ENCODE peak calls at places on chromosomes 2 and 18, in eight cellular contexts. G, J, H, Z, V, E, W and Q are unnamed samples.

GRCh38 chr18:70295633-70296188 is 6.9 kb downstream of the SOCS6 start:
- DNase-seq in H (no peak), E (no peak), J (no peak), G (no peak), W (no peak), V (no peak), Z (no peak), Q (no peak)

GRCh38 chr2:101478561-101479001 is 3.7 kb upstream of the RFX8 start:
- DNase-seq in E (no peak), J (no peak), V (peak), W (no peak), G (no peak), H (no peak), Z (no peak), Q (no peak)

GRCh38 chr18:9287037-9287436 is 47.5 kb upstream of the TWSG1 start:
- DNase-seq in H (no peak), J (no peak), E (no peak), G (no peak), W (no peak), V (no peak), Z (no peak), Q (no peak)

GRCh38 chr2:69830045-69830905 is 815 bp downstream of the GMCL1 start:
- DNase-seq in Z (peak), H (no peak), W (peak), J (no peak), G (no peak), E (peak), V (peak), Q (no peak)

GRCh38 chr2:10635430-10635829 is 54.3 kb downstream of the NOL10 start:
- DNase-seq in J (no peak), W (no peak), Z (no peak), G (no peak), V (no peak), E (no peak), H (no peak), Q (no peak)

GRCh38 chr18:26544459-26544858 is 3.9 kb downstream of the KCTD1 start:
- DNase-seq in V (no peak), Z (no peak), W (no peak), H (no peak), G (no peak), E (no peak), J (no peak), Q (no peak)

GRCh38 chr2:174826051-174826450 is 61.8 kb upstream of the CHRNA1 start:
- DNase-seq in Z (no peak), J (no peak), G (no peak), W (no peak), V (no peak), H (no peak), E (no peak), Q (no peak)

GRCh38 chr18:58241877-58242276 is 197.9 kb downstream of the NEDD4L start:
- DNase-seq in V (peak), E (no peak), H (no peak), J (no peak), W (no peak), G (no peak), Z (no peak), Q (peak)

GRCh38 chr18:10252952-10253680 is 201.3 kb upstream of the APCDD1 start:
- DNase-seq in E (no peak), Z (no peak), J (no peak), V (no peak), G (no peak), H (no peak), W (no peak), Q (no peak)

GRCh38 chr2:144111443-144111842 is 408.5 kb downstream of the ZEB2 start:
- DNase-seq in Z (no peak), J (no peak), W (no peak), V (peak), H (no peak), G (no peak), E (no peak), Q (no peak)

GRCh38 chr2:183490930-183491329 is 366.7 kb downstream of the NUP35 start:
- DNase-seq in W (no peak), V (no peak), J (no peak), H (peak), E (no peak), G (no peak), Z (no peak), Q (no peak)

GRCh38 chr2:235439959-235440662 is 53.7 kb upstream of the AGAP1 start:
- DNase-seq in Z (no peak), V (no peak), W (no peak), E (no peak), G (no peak), J (no peak), H (no peak), Q (peak)

GRCh38 chr2:196233033-196233807 is 61.8 kb upstream of the STK17B start:
- DNase-seq in E (no peak), Z (no peak), J (no peak), V (peak), G (no peak), W (no peak), H (peak), Q (peak)

GRCh38 chr2:71157124-71157802 is 26.8 kb downstream of the MPHOSPH10 start:
- DNase-seq in J (peak), V (peak), E (peak), H (no peak), G (no peak), Z (peak), W (no peak), Q (no peak)

GRCh38 chr2:13005761-13006336 is 289.1 kb downstream of the TRIB2 start:
- DNase-seq in V (peak), E (no peak), Z (no peak), G (no peak), H (no peak), J (no peak), W (no peak), Q (no peak)

DNA sequence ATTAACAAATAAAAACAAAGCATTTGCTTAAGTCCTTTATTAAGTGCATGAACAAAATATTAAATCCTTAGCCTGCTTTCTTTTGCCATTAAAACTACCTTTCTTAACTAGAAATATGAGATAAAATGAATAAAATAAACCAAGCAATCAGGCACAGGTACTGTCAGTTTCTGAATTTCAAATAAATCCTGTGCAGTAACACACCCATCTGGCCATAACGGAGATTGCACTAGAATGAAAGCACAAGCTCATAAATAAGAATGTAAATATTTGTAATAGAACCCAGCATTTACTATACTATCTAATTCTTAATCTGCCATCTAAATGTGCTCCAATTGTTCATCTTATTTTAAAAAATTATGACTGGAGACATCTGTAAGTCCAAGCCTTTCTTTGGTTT is 31.9 kb downstream of the PRKRA start:
- DNase-seq in V (peak), J (no peak), H (no peak), E (no peak), Z (no peak), W (no peak), G (no peak), Q (no peak)
- TF ChIP-seq CTCF in V (peak), J (no peak), H (peak), E (no peak), Z (no peak), W (no peak), G (peak), Q (peak)

GRCh38 chr2:177735318-177735803 is 337.2 kb downstream of the PDE11A start:
- DNase-seq in V (no peak), Z (no peak), H (no peak), G (no peak), E (no peak), W (no peak), J (no peak), Q (no peak)
- TF ChIP-seq CTCF in V (no peak), Z (no peak), H (no peak), G (no peak), E (no peak), W (no peak), J (no peak), Q (no peak)

DNA sequence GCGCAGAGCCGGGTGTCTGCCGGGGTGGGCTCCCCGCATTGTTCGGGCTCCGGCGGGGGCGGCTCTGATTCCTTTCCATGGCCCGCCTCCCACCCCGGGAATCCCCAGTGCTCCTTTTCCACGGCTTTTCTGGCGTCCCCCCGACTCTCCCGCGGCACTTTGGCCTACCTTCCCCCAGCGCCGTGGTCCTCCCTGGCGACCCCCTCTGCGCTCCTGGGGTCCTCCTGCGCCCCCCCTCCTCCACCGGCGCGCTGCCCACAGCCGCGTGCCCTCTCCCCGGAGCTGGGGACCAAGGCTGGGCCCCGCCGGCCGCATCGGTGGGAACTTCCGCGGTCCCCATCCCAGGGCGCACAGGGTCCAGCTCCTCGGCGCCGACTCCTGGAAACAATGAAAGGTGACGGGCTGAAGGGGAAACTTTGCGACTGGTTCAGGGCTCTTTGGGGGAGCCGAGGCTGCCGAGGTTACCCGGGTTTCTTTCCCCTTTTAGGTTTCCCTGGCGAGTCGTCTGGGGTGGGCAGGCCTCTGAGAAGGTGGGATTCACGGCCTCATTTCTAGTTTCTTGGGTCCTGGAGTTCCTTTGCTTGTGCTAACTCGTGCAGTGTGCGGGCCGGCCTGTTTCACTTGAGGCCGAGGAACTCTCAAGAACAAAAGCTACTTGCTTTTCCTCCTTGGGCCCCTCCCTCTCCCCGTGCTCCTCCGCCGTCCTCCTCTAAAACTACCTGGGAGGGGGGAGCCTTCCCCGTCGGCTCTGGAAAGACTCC is 2.2 kb downstream of the TGIF1 start:
- DNase-seq in J (no peak), Z (peak), E (peak), H (no peak), W (peak), G (no peak), V (peak), Q (no peak)
- TF ChIP-seq CTCF in J (no peak), Z (no peak), E (no peak), H (no peak), W (no peak), G (peak), V (no peak), Q (no peak)

GRCh38 chr2:3785220-3785889 is 82.0 kb downstream of the DCDC2C start:
- DNase-seq in E (no peak), H (no peak), Z (no peak), G (no peak), W (no peak), V (no peak), J (no peak), Q (peak)
- TF ChIP-seq CTCF in E (no peak), H (no peak), Z (no peak), G (no peak), W (no peak), V (no peak), J (no peak), Q (no peak)

DNA sequence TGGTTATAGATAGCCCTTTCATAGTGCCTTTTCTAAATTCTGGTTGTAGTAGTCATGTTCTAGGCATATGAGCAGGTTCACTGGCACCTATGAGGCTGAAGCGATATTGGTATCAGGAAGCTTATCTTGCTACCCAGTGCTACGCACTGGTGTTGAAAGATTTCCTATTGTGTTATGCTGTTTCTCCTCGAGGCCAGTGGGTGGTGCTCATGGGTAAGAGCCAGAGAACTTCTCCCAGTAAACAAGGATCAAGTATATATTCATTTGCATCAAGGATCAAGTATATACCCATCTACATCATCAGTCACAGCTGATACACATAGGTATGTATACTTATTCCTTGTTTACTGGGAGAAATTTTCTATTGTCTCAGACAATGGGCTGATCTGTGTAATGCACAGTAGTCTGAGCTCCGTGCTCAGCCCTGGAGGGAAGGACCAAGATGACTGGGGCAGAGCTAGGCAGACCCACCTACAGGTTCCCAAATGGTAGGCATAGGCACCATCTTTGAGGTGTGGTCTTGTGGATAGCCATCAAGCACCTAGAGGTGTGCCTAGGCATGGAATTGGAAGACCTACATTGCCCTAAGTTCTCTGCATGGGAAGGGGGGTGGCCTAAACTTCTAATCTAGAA is 101.2 kb upstream of the GALNT13 start:
- DNase-seq in W (no peak), H (no peak), J (no peak), E (no peak), V (no peak), G (no peak), Z (no peak), Q (no peak)
- TF ChIP-seq CTCF in W (peak), H (peak), J (no peak), E (peak), V (no peak), G (peak), Z (no peak), Q (peak)

DNA sequence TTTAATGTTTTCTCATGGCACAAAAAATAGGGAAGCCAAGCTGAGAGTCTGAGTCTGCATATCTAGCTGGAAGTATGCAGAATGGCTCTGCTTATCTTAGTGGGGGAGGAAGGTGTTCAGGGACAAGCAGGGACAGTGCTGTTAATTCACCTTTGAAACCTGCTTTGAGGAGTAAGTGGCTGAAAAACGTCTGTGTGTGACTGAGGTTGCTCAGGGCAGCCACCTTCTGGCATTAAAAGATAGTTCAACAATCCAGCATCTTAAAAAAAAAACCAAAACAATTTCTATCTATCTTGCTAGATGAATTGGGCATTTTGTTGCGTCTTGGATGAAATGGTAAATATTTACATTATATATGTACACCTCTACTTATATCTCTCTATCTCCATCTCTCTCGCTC is 2.0 kb upstream of the TRPM8 start:
- DNase-seq in Z (no peak), J (no peak), V (no peak), W (no peak), G (no peak), E (no peak), H (no peak), Q (no peak)
- TF ChIP-seq CTCF in Z (no peak), J (no peak), V (no peak), W (no peak), G (peak), E (no peak), H (peak), Q (no peak)